ENCODE peak calls at places on chromosomes 7 and 10, in four cellular contexts. G, N, F and B are unnamed samples.

GRCh38 chr7:117666019-117666418 is 186.2 kb downstream of the CFTR start:
- DNase-seq in G (no peak), N (no peak), F (no peak), B (no peak)

GRCh38 chr7:131507592-131508331 is 48.7 kb downstream of the PODXL start:
- DNase-seq in G (peak; percentile 76), N (no peak), F (peak; percentile 53), B (peak; percentile 81)

GRCh38 chr7:81201188-81201587 is 282.3 kb upstream of the SEMA3C start:
- DNase-seq in G (no peak), N (no peak), F (no peak), B (no peak)

GRCh38 chr10:93458821-93459257 is 23.3 kb downstream of the MYOF start:
- DNase-seq in G (no peak), N (no peak), F (peak; percentile 55), B (no peak)

GRCh38 chr10:6162589-6163356 is 40.0 kb upstream of the PFKFB3 start:
- DNase-seq in G (no peak), N (no peak), F (no peak), B (peak; percentile 40)

GRCh38 chr7:27866828-27867227 is 126.9 kb downstream of the TAX1BP1 start:
- DNase-seq in G (no peak), N (no peak), F (no peak), B (no peak)

GRCh38 chr7:112723416-112723815 is 66.8 kb downstream of the TMEM168 start:
- DNase-seq in G (no peak), N (no peak), F (no peak), B (no peak)

GRCh38 chr7:29807179-29807841 is 1.0 kb downstream of the WIPF3 start:
- DNase-seq in G (peak; percentile 67), N (no peak), F (peak; percentile 15), B (peak; percentile 44)

GRCh38 chr10:32927750-32928149 is 30.3 kb downstream of the ITGB1 start:
- DNase-seq in G (no peak), N (no peak), F (no peak), B (no peak)

GRCh38 chr10:54962134-54962900 is 161.3 kb upstream of the PCDH15 start:
- DNase-seq in G (no peak), N (no peak), F (no peak), B (no peak)

GRCh38 chr7:123341102-123341501 is 141.3 kb upstream of the SLC13A1 start:
- DNase-seq in G (no peak), N (no peak), F (no peak), B (no peak)

GRCh38 chr7:43761382-43761781 is 2.9 kb downstream of the BLVRA start:
- DNase-seq in G (no peak), N (no peak), F (no peak), B (no peak)

GRCh38 chr7:43756368-43757072 is 2.0 kb upstream of the BLVRA start:
- DNase-seq in G (no peak), N (no peak), F (no peak), B (no peak)

GRCh38 chr7:43758861-43759683 is 592 bp downstream of the BLVRA start:
- DNase-seq in G (peak; percentile 82), N (no peak), F (no peak), B (peak; percentile 49)

GRCh38 chr7:43757073-43757720 is 1.3 kb upstream of the BLVRA start:
- DNase-seq in G (no peak), N (no peak), F (no peak), B (no peak)

GRCh38 chr7:43758029-43758860 is at the start of gene BLVRA:
- DNase-seq in G (peak; percentile 85), N (no peak), F (peak; percentile 37), B (peak; percentile 73)
- TF ChIP-seq SP1 in G (no peak), N (no peak), F (no peak), B (peak; percentile 76)

DNA sequence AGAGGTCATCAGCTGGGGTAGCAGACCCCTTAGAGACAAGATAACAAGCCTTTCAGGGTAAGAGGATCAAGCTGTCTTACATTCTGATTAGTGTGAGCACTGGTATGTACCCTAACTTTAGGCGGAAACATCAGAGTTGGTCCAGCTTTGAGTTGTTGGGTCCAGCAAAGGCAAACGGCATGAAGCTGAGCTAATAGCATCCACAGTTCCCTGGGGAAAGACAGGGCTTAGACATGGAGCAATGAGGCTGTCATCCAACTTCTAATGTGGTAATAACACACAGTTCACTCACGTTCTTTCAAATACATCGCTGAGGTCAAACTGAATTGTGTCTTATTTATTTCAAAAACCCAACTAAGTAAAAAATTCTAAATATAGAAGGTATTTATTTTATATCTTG is 32.6 kb downstream of the ARHGAP21 start:
- DNase-seq in G (no peak), N (no peak), F (no peak), B (no peak)
- TF ChIP-seq USF2 in G (no peak), N (no peak), F (no peak), B (no peak)

DNA sequence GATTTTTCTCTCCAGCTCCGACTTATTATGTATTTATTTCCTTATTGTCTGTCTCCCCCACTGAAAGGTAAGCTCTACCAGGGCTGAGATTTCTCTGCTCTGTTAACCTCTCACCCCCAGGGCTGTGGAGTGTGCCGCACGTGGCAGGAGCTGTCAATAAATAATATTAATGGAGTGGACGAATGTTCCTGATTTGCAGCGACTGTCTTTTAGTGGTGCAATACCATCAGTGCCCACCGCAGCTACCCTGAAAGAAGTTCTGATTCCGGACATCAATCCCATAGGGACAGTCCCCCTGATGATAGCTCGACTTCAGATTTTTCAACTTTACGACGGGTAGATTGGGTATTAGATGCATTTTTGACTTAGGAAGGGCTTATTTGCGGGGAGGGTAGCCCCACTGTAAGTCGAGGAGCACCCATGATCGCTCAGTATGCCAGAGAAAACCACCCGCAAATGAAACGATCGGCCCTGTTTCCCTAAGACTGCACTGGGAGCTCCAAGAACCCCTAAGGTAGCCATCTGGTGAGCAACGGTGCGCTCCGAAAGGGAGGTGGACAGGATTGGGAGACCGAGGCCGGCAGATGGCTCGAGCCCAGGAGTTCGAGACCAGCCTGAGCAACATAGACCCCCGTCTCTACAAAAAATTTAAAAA is 986 bp upstream of the PPP2R2D start:
- DNase-seq in G (no peak), N (no peak), F (no peak), B (no peak)
- TF ChIP-seq SP1 in G (no peak), N (no peak), F (no peak), B (no peak)

DNA sequence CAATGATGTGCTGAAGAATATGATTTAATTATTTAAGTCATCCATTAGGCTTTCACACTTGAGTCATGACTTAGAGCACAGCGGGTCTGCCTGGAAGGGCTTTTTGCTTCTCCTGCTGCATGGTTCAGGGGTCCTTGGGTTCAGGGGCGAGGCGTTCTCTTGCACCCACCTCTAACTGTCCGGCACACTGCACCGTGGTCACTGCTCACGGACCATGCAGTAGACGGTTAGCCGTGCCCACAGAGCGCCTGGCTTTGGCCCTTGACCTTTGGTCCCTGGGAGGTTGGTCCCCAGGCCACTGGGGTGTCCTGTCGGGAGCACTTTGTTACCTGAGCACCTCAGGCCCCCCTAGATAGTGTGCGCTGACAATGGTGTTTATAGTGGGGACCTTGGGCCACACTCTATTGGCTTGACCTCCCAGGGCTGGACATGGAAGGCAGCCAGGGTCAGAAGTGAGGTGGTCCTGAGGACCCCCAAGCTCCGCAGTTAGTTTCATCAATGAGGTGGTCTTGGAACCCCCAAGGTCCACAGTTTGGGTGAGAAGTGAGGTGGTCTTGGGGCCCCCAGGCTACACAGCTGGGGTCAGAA is 110.6 kb downstream of the ACTR3B start:
- DNase-seq in G (no peak), N (no peak), F (no peak), B (no peak)
- TF ChIP-seq USF2 in G (no peak), N (no peak), F (no peak), B (no peak)

DNA sequence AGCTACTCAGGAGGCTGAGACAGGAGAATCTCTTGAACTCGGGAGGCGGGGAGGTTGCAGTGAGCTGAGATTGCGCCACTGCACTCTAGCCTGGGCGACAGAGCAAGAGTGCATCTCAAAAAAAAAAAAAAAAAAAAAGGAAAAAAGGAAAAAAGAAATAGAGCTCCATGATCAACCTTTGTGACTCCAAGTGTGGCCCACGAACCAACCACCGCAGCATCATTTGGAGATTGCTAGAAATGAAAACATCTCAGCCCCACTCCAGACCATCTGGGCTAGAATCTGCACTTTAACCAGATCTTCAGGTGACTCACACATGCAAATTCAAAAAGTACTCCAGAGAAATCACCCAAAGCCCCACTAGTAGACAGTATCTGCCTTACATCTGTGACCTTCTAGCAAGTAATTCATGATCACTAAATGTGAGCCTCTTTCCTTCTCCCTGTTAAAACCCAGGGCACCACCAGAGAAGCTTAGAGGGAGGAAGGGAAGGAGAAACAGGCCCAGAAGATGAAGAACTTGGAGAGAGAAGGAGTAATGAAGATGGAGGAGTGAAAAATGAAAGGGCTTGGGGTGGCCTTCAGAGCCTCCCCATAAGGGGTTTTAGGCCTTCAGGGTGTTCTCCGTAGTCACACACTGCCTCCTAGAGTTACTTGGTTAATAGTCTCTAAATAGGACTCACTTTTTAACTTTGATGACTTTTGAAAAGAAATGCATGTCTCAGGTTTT is 94.1 kb downstream of the SLC37A3 start:
- DNase-seq in G (no peak), N (peak; percentile 11), F (peak; percentile 53), B (no peak)
- TF ChIP-seq SP1 in G (no peak), N (no peak), F (no peak), B (no peak)

GRCh38 chr7:43204081-43204480 is 91.6 kb downstream of the HECW1 start:
- DNase-seq in G (no peak), N (no peak), F (no peak), B (no peak)
- TF ChIP-seq USF2 in G (no peak), N (no peak), F (no peak), B (no peak)

GRCh38 chr7:100630066-100630465 is 11.3 kb downstream of the TFR2 start:
- DNase-seq in G (no peak), N (no peak), F (no peak), B (no peak)

GRCh38 chr7:100629117-100629711 is 12.1 kb downstream of the TFR2 start:
- DNase-seq in G (peak; percentile 92), N (no peak), F (no peak), B (peak; percentile 87)

GRCh38 chr7:100627238-100627549 is 14.2 kb downstream of the TFR2 start:
- DNase-seq in G (peak; percentile 58), N (no peak), F (no peak), B (no peak)

DNA sequence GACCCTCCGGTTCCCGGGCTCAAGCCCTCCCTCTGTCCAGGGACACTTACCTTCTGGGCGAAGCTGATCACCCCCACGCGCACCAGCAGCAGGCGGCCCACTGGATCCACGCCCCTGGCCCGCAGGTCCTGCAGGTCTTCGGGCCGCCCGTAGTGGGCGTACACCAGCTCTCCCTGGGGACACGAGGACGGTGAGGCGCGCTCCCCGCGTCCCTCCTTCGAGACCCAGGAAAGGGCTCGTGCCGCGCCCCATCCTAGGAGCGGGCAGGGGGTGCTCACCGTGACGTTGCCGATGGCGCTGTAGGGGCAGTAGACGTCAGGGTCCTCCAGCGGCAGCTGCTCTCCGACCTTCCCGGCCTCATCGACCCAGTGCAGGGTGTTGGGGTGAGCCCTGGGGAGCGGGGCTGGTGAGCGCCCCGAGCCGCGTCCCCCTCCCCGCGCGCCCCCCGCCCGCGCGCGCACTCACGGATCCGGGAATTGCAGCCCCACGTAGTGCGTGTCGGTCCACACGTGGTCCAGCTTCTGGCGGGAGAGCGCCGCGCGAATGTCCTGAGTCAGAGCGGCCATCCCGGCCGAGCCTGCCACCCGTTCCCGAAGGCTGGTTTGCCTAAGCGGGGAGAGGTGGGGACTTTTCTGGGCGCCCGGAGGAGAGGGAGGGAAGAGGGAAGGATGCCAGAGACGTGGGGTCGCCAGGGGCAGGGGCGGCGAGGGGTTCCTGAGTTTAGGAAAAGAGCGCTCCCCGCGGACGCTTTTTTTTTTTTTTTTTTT is 8.2 kb downstream of the TFR2 start:
- DNase-seq in G (peak; percentile 84), N (no peak), F (no peak), B (peak; percentile 67)
- TF ChIP-seq SP1 in G (no peak), N (no peak), F (no peak), B (peak; percentile 53)